ENCODE peak calls at places on chromosomes 7 and 10, in four cellular contexts. One of them, this sample, is unnamed.

GRCh38 chr10:72276013-72276387 is 2.3 kb downstream of the DDIT4 start:
- DNase-seq in M059J: peak
- DNase-seq in SHP77: no peak
- DNase-seq in HCEC 1CT: no peak
- DNase-seq in this sample: no peak

GRCh38 chr7:20602306-20602705 is 13.2 kb upstream of the ABCB5 start:
- DNase-seq in M059J: no peak
- DNase-seq in SHP77: no peak
- DNase-seq in HCEC 1CT: no peak
- DNase-seq in this sample: no peak

GRCh38 chr7:12025246-12025645 is 185.8 kb upstream of the TMEM106B start:
- DNase-seq in M059J: peak
- DNase-seq in SHP77: peak
- DNase-seq in HCEC 1CT: peak
- DNase-seq in this sample: no peak

GRCh38 chr7:1459930-1460756 is 873 bp upstream of the MICALL2 start:
- DNase-seq in M059J: peak
- DNase-seq in SHP77: no peak
- DNase-seq in HCEC 1CT: no peak
- DNase-seq in this sample: peak

GRCh38 chr10:21160116-21160515 is 263.0 kb upstream of the NEBL start:
- DNase-seq in M059J: no peak
- DNase-seq in SHP77: peak
- DNase-seq in HCEC 1CT: no peak
- DNase-seq in this sample: no peak

GRCh38 chr7:36967387-36967786 is 243.1 kb upstream of the AOAH start:
- DNase-seq in M059J: peak
- DNase-seq in SHP77: peak
- DNase-seq in HCEC 1CT: peak
- DNase-seq in this sample: peak

GRCh38 chr10:82942572-82943091 is 1067.6 kb downstream of the NRG3 start:
- DNase-seq in M059J: peak
- DNase-seq in SHP77: no peak
- DNase-seq in HCEC 1CT: no peak
- DNase-seq in this sample: peak

GRCh38 chr7:38224392-38224791 is 46.3 kb downstream of the STARD3NL start:
- DNase-seq in M059J: no peak
- DNase-seq in SHP77: no peak
- DNase-seq in HCEC 1CT: no peak
- DNase-seq in this sample: no peak

GRCh38 chr7:83410989-83411591 is 237.8 kb downstream of the SEMA3E start:
- DNase-seq in M059J: peak
- DNase-seq in SHP77: peak
- DNase-seq in HCEC 1CT: peak
- DNase-seq in this sample: peak

GRCh38 chr7:128396357-128396756 is 13.4 kb downstream of the IMPDH1 start:
- DNase-seq in M059J: no peak
- DNase-seq in SHP77: no peak
- DNase-seq in HCEC 1CT: no peak
- DNase-seq in this sample: no peak

GRCh38 chr7:157841757-157842390 is 505.1 kb downstream of the DNAJB6 start:
- DNase-seq in M059J: no peak
- DNase-seq in SHP77: no peak
- DNase-seq in HCEC 1CT: no peak
- DNase-seq in this sample: no peak

GRCh38 chr7:95104739-95105138 is 197.3 kb downstream of the PPP1R9A start:
- DNase-seq in M059J: peak
- DNase-seq in SHP77: no peak
- DNase-seq in HCEC 1CT: peak
- DNase-seq in this sample: no peak

GRCh38 chr10:122986340-122986739 is 6.1 kb downstream of the PSTK start:
- DNase-seq in M059J: peak
- DNase-seq in SHP77: no peak
- DNase-seq in HCEC 1CT: no peak
- DNase-seq in this sample: no peak

GRCh38 chr7:27647052-27647451 is 15.6 kb downstream of the HIBADH start:
- DNase-seq in M059J: peak
- DNase-seq in SHP77: no peak
- DNase-seq in HCEC 1CT: peak
- DNase-seq in this sample: no peak

GRCh38 chr10:61784354-61785131 is 117.0 kb upstream of the ARID5B start:
- DNase-seq in M059J: no peak
- DNase-seq in SHP77: no peak
- DNase-seq in HCEC 1CT: no peak
- DNase-seq in this sample: no peak

GRCh38 chr10:133009218-133009954 is 67.0 kb upstream of the CFAP46 start:
- DNase-seq in M059J: peak
- DNase-seq in SHP77: no peak
- DNase-seq in HCEC 1CT: no peak
- DNase-seq in this sample: peak

GRCh38 chr10:3532644-3533043 is 252.4 kb downstream of the KLF6 start:
- DNase-seq in M059J: peak
- DNase-seq in SHP77: no peak
- DNase-seq in HCEC 1CT: no peak
- DNase-seq in this sample: peak